ENCODE peak calls at places on chromosomes 1 and 21, in ten cellular contexts. B, D, P, U, Q, O, M, T, G and J are unnamed samples.
A peak's percentile ranks its signal among the peaks of the same experiment; 100 is the strongest.

GRCh38 chr1:111484391-111484790 is 10.6 kb downstream of the C1orf162 start:
- DNase-seq in B (no peak), D (no peak), P (no peak), U (no peak), Q (no peak), O (no peak), M (no peak), T (no peak), G (no peak), J (no peak)

GRCh38 chr1:170586321-170586855 is 54.4 kb downstream of the GORAB start:
- DNase-seq in B (no peak), D (peak; percentile 54), P (no peak), U (peak; percentile 63), Q (no peak), O (no peak), M (peak; percentile 65), T (peak; percentile 72), G (no peak), J (no peak)

GRCh38 chr1:116495534-116495933 is 75.3 kb downstream of the CD58 start:
- DNase-seq in B (no peak), D (peak; percentile 44), P (no peak), U (no peak), Q (no peak), O (no peak), M (no peak), T (no peak), G (no peak), J (no peak)

GRCh38 chr1:53134042-53134485 is 8.4 kb downstream of the SLC1A7 start:
- DNase-seq in B (no peak), D (no peak), P (peak; percentile 49), U (no peak), Q (no peak), O (no peak), M (no peak), T (no peak), G (no peak), J (no peak)

GRCh38 chr1:112762541-112763141 is 47.5 kb upstream of the PPM1J start:
- DNase-seq in B (no peak), D (peak; percentile 23), P (peak; percentile 40), U (no peak), Q (no peak), O (no peak), M (no peak), T (no peak), G (no peak), J (no peak)

GRCh38 chr1:201119826-201120225 is 7.2 kb downstream of the ASCL5 start:
- DNase-seq in B (no peak), D (no peak), P (no peak), U (peak; percentile 15), Q (no peak), O (no peak), M (no peak), T (no peak), G (peak; percentile 52), J (peak; percentile 64)

GRCh38 chr1:184407816-184408510 is 21.1 kb downstream of the C1orf21 start:
- DNase-seq in B (no peak), D (no peak), P (no peak), U (peak; percentile 33), Q (peak; percentile 9), O (no peak), M (no peak), T (no peak), G (no peak), J (no peak)

GRCh38 chr21:17925900-17926299 is 106.7 kb upstream of the C21orf91 start:
- DNase-seq in B (no peak), D (peak; percentile 43), P (no peak), U (peak; percentile 47), Q (no peak), O (no peak), M (no peak), T (no peak), G (peak; percentile 21), J (peak; percentile 14)

DNA sequence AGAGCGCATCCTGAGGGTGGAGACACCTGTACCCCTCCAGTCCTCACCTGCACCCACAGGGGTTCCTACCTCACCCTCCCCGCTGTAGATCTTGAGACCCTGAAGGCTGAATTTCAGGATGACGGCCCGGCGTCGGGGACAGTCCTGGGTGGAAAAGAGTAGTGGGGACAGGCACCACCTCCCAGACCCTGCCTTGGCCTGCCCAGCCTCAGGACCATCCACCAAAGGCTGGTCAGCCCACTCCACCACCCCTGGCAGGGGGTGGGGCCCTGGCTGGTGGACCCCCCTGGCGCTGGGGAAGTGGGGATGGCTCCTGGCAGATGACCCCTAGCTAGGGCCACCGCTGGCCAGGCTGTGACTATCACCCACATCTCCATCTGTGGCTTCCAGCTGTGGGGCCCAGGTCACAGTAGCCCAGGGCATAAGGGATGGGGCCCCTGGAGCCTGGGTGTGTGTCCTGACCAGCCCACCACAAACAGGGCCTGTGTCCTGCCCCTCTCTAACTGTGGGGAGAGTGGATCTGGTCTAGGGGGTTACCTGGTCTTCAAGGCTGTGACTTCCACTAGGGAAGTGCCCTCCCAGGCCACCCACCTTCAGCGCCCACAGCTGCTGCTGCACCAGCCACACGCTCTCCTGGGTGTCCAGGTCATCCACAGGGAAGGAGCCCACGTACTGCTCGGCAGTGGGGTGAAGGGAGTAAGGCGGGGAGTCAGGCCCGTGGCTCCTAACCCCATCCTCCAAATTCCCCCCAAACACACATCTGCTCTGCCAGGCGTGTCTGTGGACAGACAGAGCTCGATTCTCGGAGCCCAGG is 5.4 kb downstream of the SH2D5 start:
- DNase-seq in B (no peak), D (no peak), P (no peak), U (no peak), Q (no peak), O (no peak), M (no peak), T (no peak), G (no peak), J (no peak)
- H3K4me3 ChIP-seq in B (no peak overlapping the region), D (no peak overlapping the region), P (no peak overlapping the region), U (no peak overlapping the region), Q (no peak overlapping the region), O (no peak overlapping the region), M (no peak overlapping the region), T (no peak overlapping the region), G (no peak overlapping the region), J (no peak overlapping the region)

GRCh38 chr1:103107696-103108524 is at the start of gene COL11A1:
- DNase-seq in B (no peak), D (peak; percentile 55), P (no peak), U (no peak), Q (peak; percentile 72), O (no peak), M (no peak), T (no peak), G (no peak), J (no peak)

GRCh38 chr1:103109291-103109920 is 1.1 kb upstream of the COL11A1 start:
- DNase-seq in B (no peak), D (peak; percentile 26), P (no peak), U (peak; percentile 10), Q (peak; percentile 48), O (no peak), M (no peak), T (no peak), G (no peak), J (no peak)

GRCh38 chr1:103110701-103111100 is 2.4 kb upstream of the COL11A1 start:
- DNase-seq in B (no peak), D (no peak), P (no peak), U (no peak), Q (peak; percentile 55), O (no peak), M (no peak), T (no peak), G (no peak), J (no peak)

GRCh38 chr1:103106426-103107321 is 1.6 kb downstream of the COL11A1 start:
- DNase-seq in B (peak; percentile 11), D (peak; percentile 88), P (no peak), U (peak; percentile 56), Q (peak; percentile 76), O (no peak), M (no peak), T (peak; percentile 15), G (peak; percentile 25), J (peak; percentile 6)

DNA sequence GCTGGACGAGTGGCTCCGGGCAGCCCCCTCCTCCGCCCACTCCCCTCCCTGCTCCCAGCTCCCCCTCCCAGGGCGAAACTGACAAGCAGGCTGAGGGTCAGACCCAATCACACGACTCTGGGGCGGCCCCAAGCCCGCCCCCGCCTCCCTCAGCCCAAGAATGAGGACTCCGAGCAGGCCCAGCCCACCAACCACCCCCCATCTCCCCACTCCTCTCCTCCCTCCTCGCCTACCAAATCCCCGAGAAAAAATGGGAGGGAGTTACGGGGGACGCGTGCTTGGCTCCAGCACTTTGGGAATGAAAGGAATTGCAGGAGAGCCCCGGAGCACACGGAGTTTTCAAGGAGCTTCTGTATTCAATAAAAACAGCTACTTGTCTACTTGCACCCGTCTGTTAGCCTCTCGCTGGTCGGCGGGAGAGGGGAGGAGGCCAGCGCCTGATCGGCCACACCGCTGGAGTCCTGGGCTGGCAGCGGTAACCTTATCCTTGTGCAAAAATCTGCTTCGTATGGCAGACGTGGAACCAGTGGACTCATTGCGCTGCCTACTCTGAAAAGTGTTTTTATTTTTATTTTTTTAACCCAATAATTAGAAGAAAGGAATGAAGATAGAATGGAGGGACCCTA is 316 bp upstream of the COL11A1 start:
- DNase-seq in B (no peak), D (peak; percentile 95), P (no peak), U (no peak), Q (peak; percentile 86), O (no peak), M (no peak), T (peak; percentile 14), G (no peak), J (no peak)
- H3K4me3 ChIP-seq in B (peak overlapping the region; percentile 51), D (peak overlapping the region; percentile 82), P (peak overlapping the region; percentile 48), U (peak overlapping the region; percentile 53), Q (peak overlapping the region; percentile 57), O (no peak overlapping the region), M (peak overlapping the region; percentile 8), T (peak overlapping the region; percentile 16), G (no peak overlapping the region), J (no peak overlapping the region)

GRCh38 chr1:220879090-220879508 is at the start of gene HLX:
- DNase-seq in B (peak; percentile 98), D (peak; percentile 91), P (peak; percentile 94), U (peak; percentile 95), Q (peak; percentile 92), O (peak; percentile 78), M (peak; percentile 94), T (peak; percentile 84), G (no peak), J (no peak)

GRCh38 chr1:220879509-220880366 is 495 bp downstream of the HLX start:
- DNase-seq in B (peak; percentile 67), D (peak; percentile 71), P (no peak), U (peak; percentile 42), Q (no peak), O (peak; percentile 59), M (no peak), T (peak; percentile 49), G (no peak), J (no peak)

GRCh38 chr1:220880726-220881506 is 1.7 kb downstream of the HLX start:
- DNase-seq in B (no peak), D (peak; percentile 76), P (no peak), U (no peak), Q (no peak), O (peak; percentile 68), M (peak; percentile 81), T (peak; percentile 42), G (no peak), J (no peak)

GRCh38 chr1:220878223-220879081 is 791 bp upstream of the HLX start:
- DNase-seq in B (no peak), D (peak; percentile 54), P (peak; percentile 78), U (peak; percentile 36), Q (peak; percentile 57), O (peak; percentile 44), M (no peak), T (no peak), G (no peak), J (no peak)

DNA sequence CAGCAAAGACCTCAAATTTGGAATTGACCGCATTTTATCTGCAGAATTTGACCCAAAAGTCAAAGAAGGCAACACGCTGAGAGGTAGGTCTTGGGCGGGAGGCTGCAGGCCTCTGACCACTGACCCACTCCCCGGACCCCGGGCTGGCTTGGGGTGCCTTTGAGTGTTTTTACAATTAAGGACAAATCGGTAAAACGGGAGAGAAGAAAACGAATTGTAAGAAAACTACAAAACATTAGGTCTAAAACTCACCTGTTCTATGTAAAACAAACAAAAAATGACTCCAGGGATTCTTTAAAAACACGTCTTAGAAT is 1.1 kb downstream of the HLX start:
- DNase-seq in B (no peak), D (no peak), P (no peak), U (no peak), Q (peak; percentile 19), O (no peak), M (no peak), T (no peak), G (no peak), J (no peak)
- H3K4me3 ChIP-seq in B (peak overlapping the region; percentile 73), D (peak overlapping the region; percentile 3), P (peak overlapping the region; percentile 91), U (peak overlapping the region; percentile 70), Q (peak overlapping the region; percentile 91), O (peak overlapping the region; percentile 20), M (peak overlapping the region; percentile 62), T (peak overlapping the region; percentile 39), G (no peak overlapping the region), J (no peak overlapping the region)

DNA sequence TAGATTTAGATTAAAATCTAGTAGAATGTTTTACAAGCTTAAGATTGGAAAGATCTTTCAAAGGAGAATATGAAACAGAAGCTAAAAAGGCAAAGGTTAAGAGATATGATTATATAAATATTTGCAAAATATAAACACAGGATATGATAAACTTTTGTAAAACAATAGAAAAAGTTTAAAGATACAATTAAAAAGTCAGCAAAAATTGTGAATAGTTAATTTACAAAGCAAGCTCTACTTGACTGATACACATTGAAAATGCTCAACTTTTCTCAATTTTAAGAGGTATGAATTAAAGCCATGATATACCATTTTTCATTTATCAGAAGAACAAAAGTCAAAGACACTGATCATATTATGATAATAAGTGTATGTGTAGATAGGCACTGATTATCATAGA is 21.0 kb downstream of the RAB3GAP2 start:
- DNase-seq in B (no peak), D (no peak), P (no peak), U (no peak), Q (no peak), O (no peak), M (no peak), T (no peak), G (no peak), J (no peak)
- H3K4me3 ChIP-seq in B (no peak overlapping the region), D (no peak overlapping the region), P (no peak overlapping the region), U (no peak overlapping the region), Q (no peak overlapping the region), O (no peak overlapping the region), M (no peak overlapping the region), T (no peak overlapping the region), G (no peak overlapping the region), J (no peak overlapping the region)